ENCODE peak calls at places on chromosomes 3 and 15, in six cellular contexts. R is H9; Q is EL; A is AG10803; Z is neural crest cell; U is activated CD8-positive, alpha-beta memory T cell treated with anti-CD3 and anti-CD28 coated beads for 1 hour. K is an unnamed sample.

GRCh38 chr3:37703633-37704032 is 158.0 kb upstream of the CTDSPL start:
- DNase-seq in R (no peak), Q (peak; percentile 12), A (peak; percentile 9), Z (no peak), U (no peak), K (no peak)

GRCh38 chr3:182829761-182830405 is 36.6 kb downstream of the ATP11B start:
- DNase-seq in R (no peak), Q (no peak), A (no peak), Z (no peak), U (no peak), K (no peak)

GRCh38 chr3:156847746-156848339 is 21.7 kb downstream of the LEKR1 start:
- DNase-seq in R (no peak), Q (no peak), A (peak; percentile 51), Z (no peak), U (no peak), K (no peak)

GRCh38 chr3:16513141-16514020 is at the start of gene RFTN1:
- DNase-seq in R (peak; percentile 45), Q (peak; percentile 80), A (peak; percentile 61), Z (peak; percentile 31), U (peak; percentile 26), K (peak; percentile 74)

GRCh38 chr15:42385206-42385979 is 26.1 kb downstream of the CAPN3 start:
- DNase-seq in R (peak; percentile 80), Q (peak; percentile 48), A (peak; percentile 22), Z (peak; percentile 40), U (no peak), K (no peak)

GRCh38 chr15:54150255-54150654 is 172.0 kb downstream of the UNC13C start:
- DNase-seq in R (no peak), Q (no peak), A (no peak), Z (no peak), U (no peak), K (no peak)

GRCh38 chr3:94928921-94929320 is 866.1 kb downstream of the NSUN3 start:
- DNase-seq in R (no peak), Q (no peak), A (no peak), Z (no peak), U (no peak), K (no peak)

GRCh38 chr3:174931969-174932368 is 72.8 kb downstream of the NAALADL2 start:
- DNase-seq in R (no peak), Q (no peak), A (no peak), Z (no peak), U (no peak), K (no peak)

GRCh38 chr3:117105650-117106049 is 396.1 kb downstream of the TUSC7 start:
- DNase-seq in R (no peak), Q (peak; percentile 60), A (peak; percentile 53), Z (no peak), U (no peak), K (no peak)

GRCh38 chr3:44509985-44510360 is 32.5 kb upstream of the ZNF445 start:
- DNase-seq in R (no peak), Q (peak; percentile 17), A (peak; percentile 17), Z (no peak), U (no peak), K (no peak)

GRCh38 chr15:65791335-65792129 is 561 bp downstream of the DENND4A start:
- DNase-seq in R (peak; percentile 61), Q (peak; percentile 58), A (no peak), Z (no peak), U (peak; percentile 16), K (peak; percentile 82)

GRCh38 chr3:41265011-41265545 is 65.8 kb downstream of the CTNNB1 start:
- DNase-seq in R (no peak), Q (peak; percentile 50), A (peak; percentile 33), Z (no peak), U (no peak), K (no peak)

GRCh38 chr3:53040361-53040820 is 5.5 kb downstream of the SFMBT1 start:
- DNase-seq in R (no peak), Q (peak; percentile 65), A (peak; percentile 67), Z (no peak), U (no peak), K (no peak)

GRCh38 chr15:67892559-67893377 is 52.9 kb upstream of the RNU6-1 start:
- DNase-seq in R (no peak), Q (no peak), A (peak; percentile 9), Z (no peak), U (no peak), K (peak; percentile 64)

GRCh38 chr3:158091526-158091925 is 14.7 kb downstream of the SHOX2 start:
- DNase-seq in R (no peak), Q (peak; percentile 57), A (peak; percentile 55), Z (no peak), U (no peak), K (no peak)

K was measured in tibial artery.